ENCODE peak calls at places on chromosomes 11 and 22, in seven cellular contexts. C is HFF-Myc, A is esophagus squamous epithelium, F is fibroblast of lung, J is foreskin keratinocyte, R is RWPE1, B is NB4. I is an unnamed sample.

GRCh38 chr11:69086741-69087524 is 38.2 kb downstream of the TPCN2 start:
- DNase-seq in F (no peak), B (no peak), A (no peak), C (no peak), R (no peak), J (no peak), I (no peak)

GRCh38 chr11:69013009-69013951 is at the start of gene MRGPRF:
- DNase-seq in R (no peak), A (no peak), C (peak; percentile 86), B (peak; percentile 77), F (peak; percentile 97), J (no peak), I (peak; percentile 76)

GRCh38 chr11:2302844-2303626 is 1.2 kb downstream of the TSPAN32 start:
- DNase-seq in C (no peak), A (no peak), R (no peak), B (peak; percentile 34), F (no peak), J (no peak), I (no peak)

GRCh38 chr22:25097006-25097405 is 102.7 kb upstream of the CRYBB3 start:
- DNase-seq in C (no peak), A (no peak), B (no peak), F (no peak), R (no peak), J (no peak), I (no peak)

GRCh38 chr11:42296910-42297309 is 837.5 kb upstream of the LRRC4C start:
- DNase-seq in A (no peak), C (no peak), R (no peak), F (no peak), J (no peak), B (no peak), I (no peak)

GRCh38 chr11:85694385-85694980 is 8.5 kb upstream of the CCDC89 start:
- DNase-seq in A (no peak), F (peak; percentile 81), J (no peak), R (peak; percentile 39), B (peak; percentile 49), C (peak; percentile 33), I (peak; percentile 34)

GRCh38 chr11:80285076-80285790 is 844.4 kb upstream of the TENM4 start:
- DNase-seq in A (no peak), C (no peak), J (no peak), B (no peak), R (no peak), F (peak; percentile 42), I (no peak)

GRCh38 chr11:114925591-114925990 is 247.3 kb downstream of the NXPE2 start:
- DNase-seq in A (no peak), C (no peak), R (no peak), B (no peak), F (no peak), J (no peak), I (no peak)

GRCh38 chr22:49555526-49555925 is 272.1 kb downstream of the BRD1 start:
- DNase-seq in R (no peak), J (no peak), C (no peak), B (no peak), A (no peak), F (no peak), I (no peak)

GRCh38 chr11:128474036-128474874 is 113.1 kb downstream of the ETS1 start:
- DNase-seq in F (no peak), R (no peak), B (no peak), A (no peak), C (no peak), J (no peak), I (no peak)

GRCh38 chr22:29343313-29343805 is 27.9 kb upstream of the RASL10A start:
- DNase-seq in R (peak; percentile 36), F (peak; percentile 24), A (no peak), C (peak; percentile 88), B (no peak), J (peak; percentile 49), I (no peak)

GRCh38 chr11:35725880-35726279 is 63.3 kb downstream of the TRIM44 start:
- DNase-seq in F (peak; percentile 83), J (no peak), B (no peak), C (peak; percentile 58), R (peak; percentile 37), A (no peak), I (no peak)

GRCh38 chr11:57885298-57886035 is 123.9 kb downstream of the CTNND1 start:
- DNase-seq in F (no peak), C (no peak), A (no peak), R (peak; percentile 25), J (peak; percentile 13), B (peak; percentile 48), I (no peak)

GRCh38 chr11:82756765-82757650 is 23.3 kb upstream of the FAM181B start:
- DNase-seq in F (no peak), R (no peak), A (no peak), B (no peak), J (no peak), C (no peak), I (no peak)

GRCh38 chr22:48510599-48510998 is 1317.1 kb downstream of the BRD1 start:
- DNase-seq in C (no peak), F (no peak), B (no peak), A (no peak), R (no peak), J (no peak), I (no peak)

GRCh38 chr11:107957109-107957588 is 28.9 kb downstream of the RAB39A start:
- DNase-seq in R (no peak), A (no peak), F (no peak), C (peak; percentile 53), J (no peak), B (no peak), I (peak; percentile 16)

GRCh38 chr11:76185931-76186401 is 20.3 kb downstream of the WNT11 start:
- DNase-seq in R (no peak), F (peak; percentile 63), C (no peak), J (no peak), B (no peak), A (no peak), I (no peak)

DNA sequence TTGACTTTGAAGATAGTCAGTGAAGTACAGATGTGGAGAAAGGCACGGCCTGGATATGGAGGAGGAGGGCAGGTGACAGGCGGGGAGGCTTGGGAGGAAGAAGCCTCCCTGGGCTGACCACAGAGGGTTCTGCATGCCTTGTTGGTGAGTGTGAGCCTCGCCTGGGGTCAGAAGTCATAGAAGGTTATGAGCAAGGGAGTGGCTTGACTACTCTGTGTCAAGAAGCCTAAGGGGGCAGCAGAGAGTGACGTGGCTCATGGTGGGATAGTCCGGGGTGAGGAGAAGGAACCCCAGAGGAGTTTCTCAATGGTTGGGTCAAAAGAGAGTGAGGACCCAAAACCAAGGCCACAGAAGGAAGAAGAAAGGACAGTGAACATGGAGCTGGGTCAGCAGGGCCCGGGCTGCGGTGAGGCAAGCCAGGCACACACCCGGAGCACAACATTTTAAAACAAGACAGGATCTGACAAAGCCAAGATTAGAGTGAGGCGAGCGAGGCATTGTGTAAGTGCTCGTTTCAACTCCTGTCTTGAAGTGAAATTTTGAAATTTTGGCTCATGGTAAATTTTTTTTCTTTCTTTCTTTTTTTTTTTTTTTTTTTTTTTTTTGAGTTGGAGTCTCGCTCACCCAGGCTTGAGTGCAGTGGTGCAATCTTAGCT is 31.9 kb downstream of the PDGFB start:
- DNase-seq in B (peak; percentile 44), A (no peak), R (peak; percentile 64), J (peak; percentile 27), C (no peak), F (peak; percentile 51), I (no peak)
- TF ChIP-seq CTCF in B (peak; percentile 9), A (no peak), R (no peak), J (no peak), C (peak; percentile 6), F (no peak), I (no peak)

DNA sequence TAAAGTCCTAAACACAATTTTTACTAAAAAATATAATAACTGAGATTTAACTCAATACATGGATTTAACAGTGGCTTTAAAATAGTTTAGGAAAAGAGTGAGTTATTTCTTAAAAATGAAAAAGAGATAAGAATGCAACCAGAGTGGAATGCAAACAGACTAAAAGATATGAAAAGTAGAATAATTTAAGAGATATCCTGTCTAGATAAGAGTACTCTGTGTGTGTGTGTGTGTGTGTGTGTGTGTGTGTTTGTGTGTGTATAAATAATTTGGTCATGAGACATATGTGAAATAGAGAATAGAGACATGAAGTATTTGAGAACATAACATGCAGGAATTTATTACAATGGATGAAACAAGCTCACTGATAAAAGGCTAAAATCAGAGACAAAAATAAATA is 986.9 kb upstream of the CHORDC1 start:
- DNase-seq in R (no peak), F (no peak), J (no peak), C (no peak), A (no peak), B (no peak), I (no peak)
- TF ChIP-seq CTCF in R (no peak), F (no peak), J (no peak), C (no peak), A (no peak), B (no peak), I (no peak)

DNA sequence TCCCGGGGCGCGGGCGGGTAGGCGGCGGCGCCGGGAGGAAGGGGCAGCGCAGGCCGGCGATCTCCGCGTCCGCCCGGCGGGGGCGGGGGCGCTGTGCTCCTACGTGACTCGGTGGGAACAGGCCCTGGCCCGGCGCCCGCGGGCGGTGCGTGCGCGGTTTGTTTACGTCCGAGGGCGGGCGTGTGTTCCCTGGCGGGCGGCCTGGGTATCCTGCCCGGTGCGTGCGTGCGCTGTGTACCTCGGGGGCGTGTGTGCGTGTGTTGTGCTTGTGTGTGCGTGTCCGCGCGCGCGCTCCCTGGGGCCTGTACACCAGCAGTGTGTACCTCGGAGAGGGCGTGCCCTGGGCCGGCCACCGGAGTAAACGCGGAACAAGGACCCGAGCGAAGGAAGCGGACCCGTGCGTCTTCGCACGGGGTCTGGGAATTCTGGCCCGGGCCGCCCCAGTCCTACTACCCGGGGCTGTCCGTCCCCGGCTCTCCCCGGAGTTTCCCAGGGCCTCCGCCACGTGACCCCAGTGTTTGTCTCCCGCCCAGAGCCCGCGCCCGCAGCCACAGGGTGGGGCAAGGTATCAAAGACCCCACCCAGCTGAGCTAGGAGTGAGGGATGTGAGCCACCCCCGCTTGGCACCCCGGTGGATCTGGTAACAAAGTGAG is 769 bp downstream of the MAFF start:
- DNase-seq in A (peak; percentile 31), R (peak; percentile 46), B (peak; percentile 76), C (no peak), F (peak; percentile 94), J (no peak), I (peak; percentile 88)
- TF ChIP-seq CTCF in A (no peak), R (no peak), B (no peak), C (no peak), F (no peak), J (peak; percentile 33), I (no peak)

GRCh38 chr22:22870577-22871398 is 16.8 kb upstream of the IGLL5 start:
- DNase-seq in B (peak; percentile 55), C (no peak), A (no peak), R (no peak), F (no peak), J (no peak), I (no peak)
- TF ChIP-seq CTCF in B (peak; percentile 51), C (peak; percentile 20), A (no peak), R (no peak), F (no peak), J (peak; percentile 11), I (no peak)

DNA sequence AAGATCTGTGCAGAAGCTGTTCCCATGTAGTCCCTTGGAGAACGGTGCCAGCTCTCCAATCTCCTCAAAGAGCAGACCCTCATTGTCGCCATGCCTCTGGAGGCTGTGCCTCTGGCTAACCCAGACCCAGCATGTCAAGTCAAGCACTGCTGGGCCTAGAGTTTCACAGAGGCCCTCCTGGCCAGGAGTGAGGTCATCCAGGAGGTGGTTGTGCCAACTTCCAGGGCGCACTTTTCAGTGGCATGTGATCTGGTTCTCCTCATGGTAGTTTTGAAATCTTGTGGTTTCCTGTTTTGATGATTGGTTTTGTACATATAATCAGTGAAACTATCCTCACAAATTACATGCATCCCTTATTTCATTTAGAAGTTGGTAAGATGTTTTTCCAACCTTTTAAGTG is 78.9 kb downstream of the PPFIBP2 start:
- DNase-seq in B (peak; percentile 59), R (peak; percentile 20), F (peak; percentile 59), J (no peak), C (no peak), A (no peak), I (peak; percentile 82)
- TF ChIP-seq CTCF in B (no peak), R (no peak), F (no peak), J (no peak), C (no peak), A (no peak), I (no peak)

GRCh38 chr22:20205964-20206708 is 55.3 kb upstream of the CCDC188 start:
- DNase-seq in R (peak; percentile 52), B (peak; percentile 83), C (peak; percentile 62), F (peak; percentile 80), J (peak; percentile 46), A (no peak), I (peak; percentile 57)
- TF ChIP-seq CTCF in R (no peak), B (no peak), C (no peak), F (no peak), J (no peak), A (no peak), I (no peak)